ENCODE peak calls at places on chromosomes 3 and 15, in five cellular contexts. B is iris pigment epithelial cell; T is activated naive CD8-positive, alpha-beta T cell treated with anti-CD3 and anti-CD28 coated beads for 36 hours; Z is substantia nigra; H is GM04503. L is an unnamed sample.

GRCh38 chr15:78969687-78970349 is 25.0 kb upstream of the CTSH start:
- DNase-seq in B (peak; percentile 44), T (no peak), Z (no peak), H (no peak), L (no peak)

GRCh38 chr3:104102386-104102785 is 1264.3 kb upstream of the ALCAM start:
- DNase-seq in B (peak; percentile 68), T (no peak), Z (no peak), H (peak; percentile 10), L (peak; percentile 2)

GRCh38 chr3:127093312-127093711 is 99.6 kb upstream of the PRR23E start:
- DNase-seq in B (no peak), T (no peak), Z (no peak), H (no peak), L (no peak)

GRCh38 chr3:165895919-165896318 is 58.7 kb upstream of the BCHE start:
- DNase-seq in B (no peak), T (no peak), Z (no peak), H (no peak), L (no peak)

GRCh38 chr15:90063733-90064247 is 38.5 kb downstream of the IDH2 start:
- DNase-seq in B (no peak), T (no peak), Z (no peak), H (no peak), L (no peak)

GRCh38 chr3:127751163-127751621 is 71.1 kb downstream of the MGLL start:
- DNase-seq in B (no peak), T (no peak), Z (no peak), H (no peak), L (no peak)

GRCh38 chr3:32544894-32545293 is 25.8 kb downstream of the DYNC1LI1 start:
- DNase-seq in B (no peak), T (no peak), Z (no peak), H (no peak), L (no peak)

GRCh38 chr3:55720614-55721013 is 233.5 kb upstream of the WNT5A start:
- DNase-seq in B (peak; percentile 80), T (no peak), Z (no peak), H (no peak), L (peak; percentile 34)

GRCh38 chr3:123642182-123642956 is 57.5 kb upstream of the HACD2 start:
- DNase-seq in B (peak; percentile 92), T (peak; percentile 40), Z (no peak), H (peak; percentile 57), L (peak; percentile 68)

GRCh38 chr15:82571722-82572222 is 31.5 kb upstream of the RPS17 start:
- DNase-seq in B (peak; percentile 59), T (no peak), Z (peak; percentile 41), H (peak; percentile 47), L (peak; percentile 27)

GRCh38 chr3:40317061-40317676 is 7.7 kb downstream of the EIF1B start:
- DNase-seq in B (peak; percentile 74), T (peak; percentile 14), Z (no peak), H (no peak), L (no peak)

GRCh38 chr3:109921509-109921908 is 584.2 kb upstream of the DPPA4 start:
- DNase-seq in B (no peak), T (no peak), Z (no peak), H (no peak), L (no peak)

GRCh38 chr3:102841866-102842265 is 407.1 kb downstream of the ZPLD1 start:
- DNase-seq in B (no peak), T (no peak), Z (no peak), H (no peak), L (no peak)

GRCh38 chr3:14490255-14490654 is 49.9 kb downstream of the GRIP2 start:
- DNase-seq in B (no peak), T (no peak), Z (no peak), H (no peak), L (no peak)

GRCh38 chr15:51403072-51403878 is 61.8 kb downstream of the GLDN start:
- DNase-seq in B (peak; percentile 47), T (no peak), Z (no peak), H (peak; percentile 5), L (peak; percentile 10)

GRCh38 chr3:194046995-194047681 is 88.8 kb upstream of the HES1 start:
- DNase-seq in B (no peak), T (no peak), Z (peak; percentile 14), H (no peak), L (no peak)

GRCh38 chr3:71140477-71140876 is 443.1 kb downstream of the FOXP1 start:
- DNase-seq in B (no peak), T (no peak), Z (no peak), H (no peak), L (no peak)